ENCODE peak calls at places on chromosomes 11 and 22, in six cellular contexts. One of them, this sample, is unnamed.

GRCh38 chr11:119794756-119795155 is 65.8 kb upstream of the NECTIN1 start:
- DNase-seq in DND-41: no peak
- DNase-seq in psoas muscle: no peak
- DNase-seq in uterus: no peak
- DNase-seq in ovary: no peak
- DNase-seq in A673: no peak
- DNase-seq in this sample: no peak

GRCh38 chr11:115765803-115766239 is 261.6 kb upstream of the CADM1 start:
- DNase-seq in A673: no peak
- DNase-seq in ovary: no peak
- DNase-seq in DND-41: peak; percentile 7
- DNase-seq in psoas muscle: no peak
- DNase-seq in uterus: no peak
- DNase-seq in this sample: no peak

GRCh38 chr11:8767466-8768142 is 85.0 kb downstream of the RPL27A start:
- DNase-seq in ovary: no peak
- DNase-seq in psoas muscle: no peak
- DNase-seq in DND-41: no peak
- DNase-seq in uterus: no peak
- DNase-seq in A673: no peak
- DNase-seq in this sample: no peak

GRCh38 chr11:78149646-78150045 is 10.2 kb upstream of the ALG8 start:
- DNase-seq in uterus: no peak
- DNase-seq in A673: peak; percentile 25
- DNase-seq in DND-41: no peak
- DNase-seq in psoas muscle: no peak
- DNase-seq in ovary: peak; percentile 56
- DNase-seq in this sample: peak; percentile 21

GRCh38 chr11:69009441-69010211 is 3.4 kb downstream of the MRGPRF start:
- DNase-seq in A673: no peak
- DNase-seq in DND-41: no peak
- DNase-seq in ovary: peak; percentile 52
- DNase-seq in uterus: peak; percentile 29
- DNase-seq in psoas muscle: no peak
- DNase-seq in this sample: no peak

GRCh38 chr11:101096036-101096704 is 33.4 kb downstream of the PGR start:
- DNase-seq in psoas muscle: no peak
- DNase-seq in ovary: peak; percentile 35
- DNase-seq in A673: peak; percentile 8
- DNase-seq in DND-41: no peak
- DNase-seq in uterus: no peak
- DNase-seq in this sample: no peak

GRCh38 chr11:2519879-2520735 is 75.3 kb downstream of the KCNQ1 start:
- DNase-seq in uterus: peak; percentile 12
- DNase-seq in psoas muscle: peak; percentile 11
- DNase-seq in ovary: peak; percentile 11
- DNase-seq in A673: no peak
- DNase-seq in DND-41: no peak
- DNase-seq in this sample: no peak

GRCh38 chr11:96246718-96247540 is 96.1 kb downstream of the MAML2 start:
- DNase-seq in A673: peak; percentile 41
- DNase-seq in uterus: no peak
- DNase-seq in psoas muscle: no peak
- DNase-seq in ovary: no peak
- DNase-seq in DND-41: no peak
- DNase-seq in this sample: no peak

GRCh38 chr11:26820739-26821138 is 98.9 kb upstream of the SLC5A12 start:
- DNase-seq in A673: no peak
- DNase-seq in psoas muscle: no peak
- DNase-seq in DND-41: no peak
- DNase-seq in uterus: no peak
- DNase-seq in ovary: no peak
- DNase-seq in this sample: no peak

GRCh38 chr11:118002010-118002540 is 15.9 kb downstream of the IL10RA start:
- DNase-seq in ovary: no peak
- DNase-seq in A673: no peak
- DNase-seq in psoas muscle: no peak
- DNase-seq in uterus: no peak
- DNase-seq in DND-41: no peak
- DNase-seq in this sample: no peak

GRCh38 chr11:1117970-1118369 is 39.8 kb upstream of the MUC5AC start:
- DNase-seq in ovary: peak; percentile 2
- DNase-seq in uterus: no peak
- DNase-seq in psoas muscle: no peak
- DNase-seq in A673: no peak
- DNase-seq in DND-41: no peak
- DNase-seq in this sample: no peak

GRCh38 chr11:114077482-114078305 is 18.2 kb downstream of the ZBTB16 start:
- DNase-seq in ovary: no peak
- DNase-seq in DND-41: no peak
- DNase-seq in A673: no peak
- DNase-seq in psoas muscle: no peak
- DNase-seq in uterus: no peak
- DNase-seq in this sample: no peak
- H3K4me1 ChIP-seq in ovary: peaks cover 49% of the 10 kb centered on the region
- H3K4me1 ChIP-seq in DND-41: no peaks in the 10 kb centered on the region
- H3K4me1 ChIP-seq in A673: peaks cover 86% of the 10 kb centered on the region
- H3K4me1 ChIP-seq in psoas muscle: peaks cover 99% of the 10 kb centered on the region
- H3K4me1 ChIP-seq in uterus: peaks cover 17% of the 10 kb centered on the region
- H3K4me1 ChIP-seq in this sample: peaks cover 64% of the 10 kb centered on the region

GRCh38 chr22:25745341-25746011 is 3.5 kb downstream of the MYO18B start:
- DNase-seq in ovary: no peak
- DNase-seq in A673: no peak
- DNase-seq in psoas muscle: no peak
- DNase-seq in uterus: no peak
- DNase-seq in DND-41: no peak
- DNase-seq in this sample: no peak

GRCh38 chr22:25744694-25745093 is 2.7 kb downstream of the MYO18B start:
- DNase-seq in DND-41: no peak
- DNase-seq in psoas muscle: no peak
- DNase-seq in uterus: no peak
- DNase-seq in ovary: no peak
- DNase-seq in A673: no peak
- DNase-seq in this sample: no peak

GRCh38 chr22:25747245-25747944 is 5.4 kb downstream of the MYO18B start:
- DNase-seq in A673: no peak
- DNase-seq in uterus: peak; percentile 37
- DNase-seq in DND-41: no peak
- DNase-seq in ovary: peak; percentile 27
- DNase-seq in psoas muscle: peak; percentile 90
- DNase-seq in this sample: no peak

GRCh38 chr22:25748140-25748539 is 6.2 kb downstream of the MYO18B start:
- DNase-seq in ovary: no peak
- DNase-seq in A673: no peak
- DNase-seq in DND-41: no peak
- DNase-seq in uterus: no peak
- DNase-seq in psoas muscle: no peak
- DNase-seq in this sample: no peak

DNA sequence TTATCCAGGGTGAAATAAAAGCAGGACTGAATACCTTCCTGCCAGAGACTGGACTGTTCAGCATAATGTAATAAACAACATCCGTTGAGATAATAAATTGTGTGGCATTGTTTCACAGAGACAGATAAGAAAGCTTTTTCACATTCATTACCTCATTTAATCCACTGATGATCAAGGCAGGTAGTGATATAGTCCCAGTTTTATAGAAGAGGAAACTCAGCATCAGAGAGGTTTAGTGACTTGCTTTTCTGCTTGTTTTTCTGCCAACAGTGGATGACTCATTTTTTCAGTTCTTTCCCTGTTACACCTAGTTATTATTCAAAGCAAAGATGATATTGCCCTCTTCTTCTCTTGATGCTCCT is 4.0 kb downstream of the MYO18B start:
- DNase-seq in ovary: no peak
- DNase-seq in psoas muscle: no peak
- DNase-seq in DND-41: no peak
- DNase-seq in uterus: no peak
- DNase-seq in A673: no peak
- DNase-seq in this sample: no peak
- H3K4me1 ChIP-seq in ovary: no peaks in the 10 kb centered on the region
- H3K4me1 ChIP-seq in psoas muscle: peaks cover 55% of the 10 kb centered on the region
- H3K4me1 ChIP-seq in DND-41: no peaks in the 10 kb centered on the region
- H3K4me1 ChIP-seq in uterus: no peaks in the 10 kb centered on the region
- H3K4me1 ChIP-seq in A673: no peaks in the 10 kb centered on the region
- H3K4me1 ChIP-seq in this sample: no peaks in the 10 kb centered on the region

DNA sequence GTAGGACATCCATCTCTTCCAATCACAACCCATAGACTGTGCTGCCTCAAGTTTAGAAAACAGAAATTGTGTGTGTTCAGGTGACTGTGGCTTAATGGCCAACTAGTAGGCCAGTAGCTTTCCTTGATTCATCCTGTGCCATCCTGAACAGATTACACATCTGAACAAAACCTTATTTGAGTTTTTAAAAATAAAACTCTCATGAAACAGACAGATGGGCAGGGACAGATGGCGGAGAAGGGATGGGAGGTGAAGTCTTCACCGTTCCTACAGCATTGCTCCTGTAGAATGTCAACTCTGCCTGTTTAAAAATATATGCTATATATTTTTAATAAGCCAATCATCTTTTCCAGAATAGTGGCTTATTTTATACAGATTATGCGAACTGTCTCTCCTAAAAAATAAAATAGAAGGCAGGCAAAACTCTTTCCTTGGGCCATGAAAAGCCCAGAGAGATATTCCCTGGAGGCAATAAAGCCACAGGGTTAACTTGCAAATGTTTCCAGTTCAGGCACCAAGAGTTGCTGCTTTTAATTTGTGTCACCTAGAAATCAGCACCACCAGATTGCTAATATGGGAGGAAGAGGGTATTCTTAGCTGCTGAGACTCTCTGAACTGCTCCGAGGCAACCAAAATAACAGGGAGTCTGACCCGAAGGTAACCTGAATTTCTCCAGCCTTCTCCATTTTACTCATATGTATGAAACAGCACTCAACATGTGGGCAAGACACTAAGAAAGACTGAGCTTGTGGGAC is 861.2 kb downstream of the OPCML start:
- DNase-seq in ovary: no peak
- DNase-seq in psoas muscle: no peak
- DNase-seq in uterus: no peak
- DNase-seq in A673: no peak
- DNase-seq in DND-41: no peak
- DNase-seq in this sample: no peak
- H3K4me1 ChIP-seq in ovary: no peaks in the 10 kb centered on the region
- H3K4me1 ChIP-seq in psoas muscle: no peaks in the 10 kb centered on the region
- H3K4me1 ChIP-seq in uterus: no peaks in the 10 kb centered on the region
- H3K4me1 ChIP-seq in A673: peaks cover 5% of the 10 kb centered on the region
- H3K4me1 ChIP-seq in DND-41: peaks cover 13% of the 10 kb centered on the region
- H3K4me1 ChIP-seq in this sample: no peaks in the 10 kb centered on the region

GRCh38 chr11:126254819-126255218 is 13.9 kb downstream of the SRPRA start:
- DNase-seq in DND-41: no peak
- DNase-seq in ovary: no peak
- DNase-seq in uterus: no peak
- DNase-seq in A673: no peak
- DNase-seq in psoas muscle: no peak
- DNase-seq in this sample: no peak
- H3K4me1 ChIP-seq in DND-41: no peaks in the 10 kb centered on the region
- H3K4me1 ChIP-seq in ovary: no peaks in the 10 kb centered on the region
- H3K4me1 ChIP-seq in uterus: no peaks in the 10 kb centered on the region
- H3K4me1 ChIP-seq in A673: no peaks in the 10 kb centered on the region
- H3K4me1 ChIP-seq in psoas muscle: peaks cover 11% of the 10 kb centered on the region
- H3K4me1 ChIP-seq in this sample: no peaks in the 10 kb centered on the region

GRCh38 chr11:73376168-73376802 is at the start of gene RELT:
- DNase-seq in ovary: peak; percentile 86
- DNase-seq in A673: peak; percentile 97
- DNase-seq in DND-41: peak; percentile 92
- DNase-seq in uterus: peak; percentile 91
- DNase-seq in psoas muscle: peak; percentile 90
- DNase-seq in this sample: peak; percentile 95

GRCh38 chr11:73375830-73376167 is 400 bp upstream of the RELT start:
- DNase-seq in ovary: peak; percentile 36
- DNase-seq in A673: no peak
- DNase-seq in uterus: no peak
- DNase-seq in psoas muscle: no peak
- DNase-seq in DND-41: no peak
- DNase-seq in this sample: no peak

GRCh38 chr11:73379189-73379880 is 3.1 kb downstream of the RELT start:
- DNase-seq in ovary: no peak
- DNase-seq in A673: no peak
- DNase-seq in uterus: no peak
- DNase-seq in psoas muscle: peak; percentile 63
- DNase-seq in DND-41: no peak
- DNase-seq in this sample: no peak

GRCh38 chr11:73374130-73374529 is 2.1 kb upstream of the RELT start:
- DNase-seq in psoas muscle: no peak
- DNase-seq in A673: no peak
- DNase-seq in DND-41: no peak
- DNase-seq in ovary: no peak
- DNase-seq in uterus: no peak
- DNase-seq in this sample: no peak

GRCh38 chr11:73376803-73377629 is 817 bp downstream of the RELT start:
- DNase-seq in uterus: peak; percentile 58
- DNase-seq in DND-41: peak; percentile 51
- DNase-seq in ovary: peak; percentile 66
- DNase-seq in psoas muscle: peak; percentile 71
- DNase-seq in A673: no peak
- DNase-seq in this sample: peak; percentile 51
- H3K4me1 ChIP-seq in uterus: no peaks in the 10 kb centered on the region
- H3K4me1 ChIP-seq in DND-41: peaks cover 40% of the 10 kb centered on the region
- H3K4me1 ChIP-seq in ovary: peaks cover 6% of the 10 kb centered on the region
- H3K4me1 ChIP-seq in psoas muscle: peaks cover 51% of the 10 kb centered on the region
- H3K4me1 ChIP-seq in A673: peaks cover 14% of the 10 kb centered on the region
- H3K4me1 ChIP-seq in this sample: peaks cover 12% of the 10 kb centered on the region

GRCh38 chr22:23240639-23241389 is 60.5 kb downstream of the BCR start:
- DNase-seq in DND-41: no peak
- DNase-seq in uterus: no peak
- DNase-seq in ovary: no peak
- DNase-seq in A673: peak; percentile 33
- DNase-seq in psoas muscle: no peak
- DNase-seq in this sample: no peak
- H3K4me1 ChIP-seq in DND-41: peaks cover 5% of the 10 kb centered on the region
- H3K4me1 ChIP-seq in uterus: no peaks in the 10 kb centered on the region
- H3K4me1 ChIP-seq in ovary: peaks cover 10% of the 10 kb centered on the region
- H3K4me1 ChIP-seq in A673: peaks cover 43% of the 10 kb centered on the region
- H3K4me1 ChIP-seq in psoas muscle: peaks cover 21% of the 10 kb centered on the region
- H3K4me1 ChIP-seq in this sample: peaks cover 51% of the 10 kb centered on the region

DNA sequence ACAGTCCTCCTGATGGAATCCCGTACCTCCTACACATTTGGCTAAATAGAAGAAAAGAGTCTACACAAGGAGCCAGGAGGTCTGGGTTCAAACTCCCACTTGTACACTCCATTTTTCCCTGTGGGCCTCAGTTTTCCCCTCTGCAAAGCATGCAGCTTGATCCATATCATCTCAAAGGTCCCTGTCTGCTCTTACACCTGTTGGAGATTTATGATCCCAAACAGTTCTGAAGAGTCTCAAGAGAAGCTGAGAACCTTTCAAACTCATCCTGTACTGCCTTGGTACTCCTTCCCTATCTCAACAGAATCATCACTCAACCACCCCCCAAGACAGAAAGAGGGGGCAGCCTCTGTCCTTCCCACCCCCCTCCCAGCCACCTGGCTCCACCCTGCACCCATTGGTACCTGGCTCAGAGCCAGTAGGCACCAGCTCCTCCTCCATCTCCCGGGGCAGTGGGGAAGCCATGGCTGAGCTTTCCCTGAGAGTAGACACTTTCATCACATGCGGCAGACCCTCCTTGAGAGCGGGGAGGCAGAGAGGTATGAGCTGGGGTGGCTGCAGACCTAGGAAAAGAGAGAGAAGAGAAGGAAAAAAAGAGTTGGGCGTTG is 3.3 kb downstream of the TNKS1BP1 start:
- DNase-seq in uterus: no peak
- DNase-seq in ovary: no peak
- DNase-seq in psoas muscle: no peak
- DNase-seq in A673: no peak
- DNase-seq in DND-41: no peak
- DNase-seq in this sample: no peak
- H3K4me1 ChIP-seq in uterus: peaks cover 31% of the 10 kb centered on the region
- H3K4me1 ChIP-seq in ovary: peaks cover 35% of the 10 kb centered on the region
- H3K4me1 ChIP-seq in psoas muscle: peaks cover 67% of the 10 kb centered on the region
- H3K4me1 ChIP-seq in A673: peaks cover 42% of the 10 kb centered on the region
- H3K4me1 ChIP-seq in DND-41: peaks cover 38% of the 10 kb centered on the region
- H3K4me1 ChIP-seq in this sample: peaks cover 14% of the 10 kb centered on the region